ENCODE peak calls at places on chromosome X, in ten cellular contexts. Y is lower leg skin, Z is astrocyte, A is cardiac fibroblast, T is GM23248, R is HFF-Myc, X is astrocyte of the cerebellum, G is astrocyte of the spinal cord, L is IMR-90, J is mucosa of descending colon. E is an unnamed sample.

GRCh38 chrX:42415636-42416035 is 362.3 kb downstream of the PPP1R2C start:
- DNase-seq in Y (no peak), Z (no peak), A (no peak), T (no peak), R (no peak), X (no peak), G (no peak), L (no peak), J (no peak), E (no peak)

GRCh38 chrX:129653985-129654651 is 638 bp downstream of the APLN start:
- DNase-seq in Y (no peak), Z (no peak), A (no peak), T (peak), R (no peak), X (no peak), G (no peak), L (no peak), J (no peak), E (peak)

GRCh38 chrX:154486052-154486395 is 391 bp downstream of the UBL4A start:
- DNase-seq in Y (no peak), Z (no peak), A (peak), T (peak), R (no peak), X (no peak), G (no peak), L (no peak), J (peak), E (no peak)

GRCh38 chrX:68743754-68744153 is 85.1 kb upstream of the EFNB1 start:
- DNase-seq in Y (no peak), Z (no peak), A (no peak), T (no peak), R (no peak), X (no peak), G (no peak), L (no peak), J (no peak), E (no peak)

GRCh38 chrX:154717824-154718223 is 33.1 kb downstream of the GAB3 start:
- DNase-seq in Y (no peak), Z (peak), A (peak), T (no peak), R (no peak), X (peak), G (peak), L (peak), J (no peak), E (peak)

GRCh38 chrX:134249231-134249630 is 12.2 kb downstream of the CCDC160 start:
- DNase-seq in Y (no peak), Z (no peak), A (no peak), T (no peak), R (no peak), X (no peak), G (no peak), L (no peak), J (no peak), E (no peak)

GRCh38 chrX:38578152-38578551 is 16.8 kb downstream of the TSPAN7 start:
- DNase-seq in Y (no peak), Z (no peak), A (no peak), T (no peak), R (no peak), X (no peak), G (no peak), L (no peak), J (no peak), E (no peak)

GRCh38 chrX:78168065-78168464 is 28.6 kb upstream of the TAF9B start:
- DNase-seq in Y (no peak), Z (no peak), A (peak), T (peak), R (no peak), X (no peak), G (no peak), L (no peak), J (no peak), E (peak)

GRCh38 chrX:11431833-11432232 is 138.6 kb downstream of the AMELX start:
- DNase-seq in Y (no peak), Z (no peak), A (no peak), T (no peak), R (no peak), X (no peak), G (no peak), L (no peak), J (no peak), E (no peak)

GRCh38 chrX:49175435-49175834 is 3.7 kb downstream of the PLP2 start:
- DNase-seq in Y (no peak), Z (no peak), A (no peak), T (no peak), R (no peak), X (no peak), G (no peak), L (no peak), J (no peak), E (no peak)

GRCh38 chrX:131729295-131729694 is 185.4 kb downstream of the OR13H1 start:
- DNase-seq in Y (no peak), Z (peak), A (no peak), T (no peak), R (no peak), X (peak), G (peak), L (peak), J (peak), E (no peak)
- H3K4me3 ChIP-seq in Y (no peak), Z (no peak), A (no peak), T (no peak), R (no peak), X (peak), G (peak), L (peak), J (no peak), E (no peak)

GRCh38 chrX:2502120-2502667 is 1.4 kb upstream of the DHRSX start:
- DNase-seq in Y (no peak), Z (no peak), A (no peak), T (no peak), R (no peak), X (no peak), G (no peak), L (no peak), J (no peak), E (no peak)

GRCh38 chrX:2502668-2503519 is 2.1 kb upstream of the DHRSX start:
- DNase-seq in Y (no peak), Z (peak), A (peak), T (peak), R (no peak), X (no peak), G (no peak), L (peak), J (no peak), E (peak)

GRCh38 chrX:2500681-2501151 is at the start of the genes DHRSX and ZBED1:
- DNase-seq in Y (no peak), Z (no peak), A (peak), T (peak), R (no peak), X (no peak), G (no peak), L (no peak), J (peak), E (no peak)

GRCh38 chrX:2500091-2500680 is 590 bp downstream of the DHRSX start:
- DNase-seq in Y (no peak), Z (peak), A (peak), T (peak), R (no peak), X (no peak), G (peak), L (peak), J (no peak), E (peak)

GRCh38 chrX:2501246-2502102 is 698 bp upstream of the DHRSX start:
- DNase-seq in Y (no peak), Z (no peak), A (no peak), T (no peak), R (no peak), X (no peak), G (no peak), L (no peak), J (no peak), E (no peak)
- H3K4me3 ChIP-seq in Y (no peak), Z (no peak), A (peak), T (peak), R (peak), X (peak), G (peak), L (peak), J (no peak), E (peak)

DNA sequence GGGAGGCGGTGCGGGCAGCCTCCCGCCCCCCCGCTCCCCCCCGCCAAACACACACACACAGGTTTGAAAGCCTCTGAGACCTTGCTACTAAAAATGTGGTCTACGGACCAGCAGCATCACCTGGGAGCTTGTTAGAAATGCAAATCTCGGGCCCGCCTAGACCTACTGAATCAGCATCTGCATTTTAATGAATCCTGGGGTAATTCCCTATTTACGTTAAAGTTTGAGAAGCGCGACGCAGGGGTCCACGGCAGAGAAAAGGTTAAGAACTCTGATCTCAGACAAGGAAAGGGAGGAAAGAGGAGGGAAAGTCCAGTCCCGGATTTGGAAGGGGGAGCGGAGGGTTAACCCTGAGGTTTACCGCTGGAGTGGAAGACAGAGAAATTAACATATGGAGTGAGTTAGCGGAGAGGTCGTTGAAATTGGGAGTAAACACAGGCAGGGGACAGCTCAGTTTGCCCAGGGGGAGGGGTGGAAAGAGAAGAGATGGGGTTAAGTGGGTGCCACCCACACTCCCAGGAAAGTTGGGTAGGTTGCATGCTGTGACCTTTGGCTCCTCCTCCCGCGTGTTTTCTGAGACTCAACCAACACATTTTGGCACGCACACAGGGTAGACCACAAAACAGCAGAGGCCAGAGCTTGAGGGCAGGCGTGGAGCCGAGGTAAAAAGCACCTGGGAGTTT is 483.6 kb downstream of the BCOR start:
- DNase-seq in Y (no peak), Z (no peak), A (no peak), T (no peak), R (no peak), X (no peak), G (no peak), L (no peak), J (no peak), E (no peak)
- H3K4me3 ChIP-seq in Y (no peak), Z (no peak), A (no peak), T (no peak), R (no peak), X (peak), G (no peak), L (no peak), J (no peak), E (no peak)

GRCh38 chrX:131828482-131828881 is 194.6 kb upstream of the STK26 start:
- DNase-seq in Y (no peak), Z (no peak), A (no peak), T (no peak), R (no peak), X (no peak), G (no peak), L (no peak), J (no peak), E (no peak)
- H3K4me3 ChIP-seq in Y (no peak), Z (no peak), A (no peak), T (no peak), R (no peak), X (no peak), G (no peak), L (no peak), J (no peak), E (no peak)

DNA sequence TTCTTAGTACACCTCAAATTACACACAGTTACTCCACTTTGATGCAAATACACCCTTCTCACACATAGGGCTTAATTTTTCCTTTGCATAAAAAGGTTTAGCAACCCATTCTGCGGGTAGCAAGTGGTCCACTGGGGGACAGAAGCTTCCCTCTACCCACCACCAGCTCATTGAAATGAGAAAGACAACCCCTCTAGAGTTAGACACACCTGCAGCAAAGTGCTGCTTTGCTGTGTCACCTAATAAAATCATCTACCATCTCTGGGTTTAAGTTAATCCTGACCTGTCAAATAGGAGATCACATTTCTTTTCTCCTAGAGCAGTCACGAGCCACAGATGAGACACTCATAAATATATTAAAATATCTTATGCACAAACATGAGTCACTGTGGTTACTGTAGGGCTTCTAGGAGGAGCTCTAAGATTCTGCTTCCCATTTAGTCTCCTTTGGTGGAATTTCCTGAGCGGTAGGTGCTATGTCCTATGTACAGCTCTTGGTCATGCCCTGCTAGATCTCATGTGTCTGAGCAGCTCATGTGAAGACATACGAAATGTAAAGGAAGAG is 11.9 kb downstream of the BMX start:
- DNase-seq in Y (no peak), Z (no peak), A (peak), T (peak), R (no peak), X (no peak), G (no peak), L (peak), J (no peak), E (peak)
- H3K4me3 ChIP-seq in Y (no peak), Z (no peak), A (no peak), T (no peak), R (no peak), X (no peak), G (no peak), L (no peak), J (no peak), E (no peak)

DNA sequence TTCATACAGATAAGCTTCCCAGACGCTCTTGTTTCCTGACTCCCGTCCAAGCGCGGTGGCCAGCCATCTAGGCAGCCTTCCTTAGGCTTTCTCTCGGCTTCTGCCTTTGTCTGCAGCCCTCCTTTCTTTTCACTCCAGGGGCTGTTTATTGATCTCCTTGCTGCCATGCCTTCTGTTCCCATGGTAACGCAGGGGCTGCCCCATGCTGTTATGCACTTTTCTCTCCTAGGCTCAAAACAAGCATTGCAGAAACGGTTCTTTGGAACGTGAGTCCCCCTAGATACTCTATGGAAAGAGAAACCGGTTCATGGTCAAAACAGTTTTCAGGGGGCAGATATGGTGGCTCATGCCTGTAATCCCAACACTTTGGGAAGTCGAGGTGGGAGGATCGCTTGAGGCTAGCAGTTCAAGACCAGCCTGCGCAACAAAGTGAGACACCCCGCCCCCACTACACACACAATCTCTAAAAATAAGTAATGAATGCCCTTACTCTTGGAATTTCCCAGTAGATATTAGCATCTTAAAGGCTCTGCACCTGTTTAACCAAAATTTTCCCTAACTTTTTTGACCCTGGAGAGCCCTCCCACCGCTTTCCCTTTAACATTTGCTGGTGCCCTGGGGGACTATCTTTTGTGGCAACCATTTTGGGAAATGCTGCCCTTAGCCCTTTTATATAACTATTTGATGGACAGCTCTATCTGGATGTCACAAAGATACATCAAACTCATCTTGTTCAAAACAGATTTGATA is 53.9 kb upstream of the ZNF157 start:
- DNase-seq in Y (no peak), Z (no peak), A (no peak), T (peak), R (no peak), X (no peak), G (peak), L (no peak), J (no peak), E (peak)
- H3K4me3 ChIP-seq in Y (no peak), Z (peak), A (no peak), T (no peak), R (no peak), X (peak), G (peak), L (no peak), J (no peak), E (peak)